ENCODE peak calls at places on chromosomes 16 and 17, in nine cellular contexts. H, B, N, Q, J, K, P, A and C are unnamed samples.

GRCh38 chr17:1649844-1650409 is at the start of gene RILP:
- DNase-seq in B (peak; percentile 74), H (peak; percentile 89), Q (peak; percentile 81), K (peak; percentile 92), P (peak; percentile 87), N (peak; percentile 91), A (peak; percentile 69), J (peak; percentile 74), C (no peak)

GRCh38 chr17:76314392-76315227 is 6.5 kb upstream of the QRICH2 start:
- DNase-seq in A (no peak), H (peak; percentile 31), B (no peak), K (peak; percentile 45), J (no peak), N (peak; percentile 12), Q (peak; percentile 20), P (no peak), C (no peak)

GRCh38 chr16:1311738-1312458 is 2.5 kb downstream of the UBE2I start:
- DNase-seq in H (peak; percentile 35), J (no peak), B (no peak), P (peak; percentile 55), N (no peak), Q (peak; percentile 78), K (no peak), A (no peak), C (no peak)

GRCh38 chr16:78993342-78993741 is 607.2 kb downstream of the MAF start:
- DNase-seq in Q (no peak), B (no peak), K (no peak), P (no peak), J (no peak), H (no peak), N (no peak), A (no peak), C (no peak)

GRCh38 chr17:77719806-77720205 is 238.7 kb upstream of the TNRC6C start:
- DNase-seq in Q (no peak), A (no peak), N (no peak), P (no peak), H (no peak), J (no peak), K (no peak), B (no peak), C (no peak)

GRCh38 chr16:58658796-58659211 is 25.8 kb downstream of the SLC38A7 start:
- DNase-seq in J (no peak), K (no peak), Q (no peak), B (no peak), H (no peak), P (no peak), A (no peak), N (no peak), C (no peak)

GRCh38 chr17:29625037-29625750 is 2.5 kb upstream of the CORO6 start:
- DNase-seq in H (no peak), Q (no peak), N (no peak), K (no peak), J (no peak), B (no peak), P (no peak), A (peak; percentile 75), C (peak; percentile 76)

GRCh38 chr16:88940196-88941050 is 36.6 kb downstream of the CBFA2T3 start:
- DNase-seq in B (no peak), K (no peak), Q (no peak), J (no peak), A (peak; percentile 61), P (no peak), H (no peak), N (no peak), C (no peak)

GRCh38 chr16:85800321-85800669 is 800 bp downstream of the COX4I1 start:
- DNase-seq in J (no peak), K (no peak), A (peak; percentile 36), Q (no peak), H (no peak), N (no peak), P (no peak), B (no peak), C (no peak)
- H3K36me3 ChIP-seq in J (peaks cover 29% of the 10 kb centered on the region), K (no peaks in the 10 kb centered on the region), A (peaks cover 34% of the 10 kb centered on the region), Q (no peaks in the 10 kb centered on the region), H (peaks cover 64% of the 10 kb centered on the region), N (peaks cover 59% of the 10 kb centered on the region), P (peaks cover 2% of the 10 kb centered on the region), B (peaks cover 8% of the 10 kb centered on the region), C (peaks cover 38% of the 10 kb centered on the region)

GRCh38 chr16:28210264-28210663 is 1.5 kb downstream of the XPO6 start:
- DNase-seq in H (no peak), Q (no peak), A (no peak), B (no peak), N (no peak), J (no peak), P (no peak), K (no peak), C (no peak)

GRCh38 chr16:28205974-28206373 is 5.8 kb downstream of the XPO6 start:
- DNase-seq in N (no peak), A (no peak), J (no peak), K (no peak), H (no peak), Q (no peak), P (no peak), B (no peak), C (no peak)

GRCh38 chr16:28208824-28209223 is 2.9 kb downstream of the XPO6 start:
- DNase-seq in Q (no peak), B (no peak), J (no peak), K (no peak), H (no peak), A (no peak), N (no peak), P (no peak), C (no peak)

GRCh38 chr16:28207425-28207824 is 4.3 kb downstream of the XPO6 start:
- DNase-seq in A (no peak), H (no peak), K (no peak), P (no peak), B (no peak), J (no peak), N (no peak), Q (no peak), C (no peak)

GRCh38 chr16:28208131-28208530 is 3.6 kb downstream of the XPO6 start:
- DNase-seq in K (no peak), N (no peak), J (no peak), Q (no peak), B (no peak), P (no peak), A (no peak), H (no peak), C (no peak)
- H3K36me3 ChIP-seq in K (no peaks in the 10 kb centered on the region), N (peaks cover 61% of the 10 kb centered on the region), J (peaks cover 13% of the 10 kb centered on the region), Q (no peaks in the 10 kb centered on the region), B (no peaks in the 10 kb centered on the region), P (no peaks in the 10 kb centered on the region), A (peaks cover 21% of the 10 kb centered on the region), H (peaks cover 64% of the 10 kb centered on the region), C (peaks cover 77% of the 10 kb centered on the region)

GRCh38 chr16:4412159-4412558 is 4.2 kb downstream of the CORO7 start:
- DNase-seq in K (no peak), N (no peak), H (no peak), A (no peak), Q (no peak), B (no peak), J (no peak), P (no peak), C (no peak)

GRCh38 chr16:4410335-4411075 is 5.9 kb downstream of the CORO7 start:
- DNase-seq in B (no peak), N (no peak), P (no peak), J (no peak), H (no peak), Q (peak; percentile 68), K (peak; percentile 68), A (no peak), C (peak; percentile 82)

GRCh38 chr16:4412854-4413253 is 3.5 kb downstream of the CORO7 start:
- DNase-seq in P (no peak), N (no peak), H (no peak), A (no peak), K (no peak), Q (no peak), B (no peak), J (no peak), C (no peak)

GRCh38 chr16:4409081-4409932 is 7.1 kb downstream of the CORO7 start:
- DNase-seq in B (no peak), K (no peak), N (no peak), P (no peak), J (no peak), Q (peak; percentile 35), H (no peak), A (peak; percentile 45), C (peak; percentile 43)

GRCh38 chr16:4411684-4412083 is 4.7 kb downstream of the CORO7 start:
- DNase-seq in Q (peak; percentile 84), P (peak; percentile 78), N (no peak), A (no peak), K (no peak), B (no peak), J (no peak), H (peak; percentile 62), C (no peak)
- H3K36me3 ChIP-seq in Q (no peaks in the 10 kb centered on the region), P (no peaks in the 10 kb centered on the region), N (peaks cover 66% of the 10 kb centered on the region), A (no peaks in the 10 kb centered on the region), K (no peaks in the 10 kb centered on the region), B (no peaks in the 10 kb centered on the region), J (peaks cover 4% of the 10 kb centered on the region), H (peaks cover 55% of the 10 kb centered on the region), C (peaks cover 19% of the 10 kb centered on the region)

GRCh38 chr17:63588797-63589196 is 11.9 kb upstream of the TACO1 start:
- DNase-seq in P (no peak), A (no peak), N (no peak), B (no peak), H (no peak), Q (no peak), K (no peak), J (no peak), C (no peak)
- H3K36me3 ChIP-seq in P (no peaks in the 10 kb centered on the region), A (peaks cover 27% of the 10 kb centered on the region), N (peaks cover 93% of the 10 kb centered on the region), B (peaks cover 4% of the 10 kb centered on the region), H (peaks cover 99% of the 10 kb centered on the region), Q (no peaks in the 10 kb centered on the region), K (peaks cover 2% of the 10 kb centered on the region), J (peaks cover 59% of the 10 kb centered on the region), C (peaks cover 74% of the 10 kb centered on the region)

GRCh38 chr17:67800495-67800928 is 24.8 kb upstream of the BPTF start:
- DNase-seq in K (peak; percentile 66), P (peak; percentile 73), B (peak; percentile 81), H (peak; percentile 77), N (peak; percentile 65), Q (peak; percentile 52), A (peak; percentile 90), J (peak; percentile 79), C (peak; percentile 71)

GRCh38 chr17:67801626-67802175 is 23.6 kb upstream of the BPTF start:
- DNase-seq in N (no peak), K (no peak), B (no peak), A (peak; percentile 73), P (no peak), J (no peak), H (no peak), Q (no peak), C (no peak)
- H3K36me3 ChIP-seq in N (no peaks in the 10 kb centered on the region), K (no peaks in the 10 kb centered on the region), B (no peaks in the 10 kb centered on the region), A (no peaks in the 10 kb centered on the region), P (no peaks in the 10 kb centered on the region), J (no peaks in the 10 kb centered on the region), H (no peaks in the 10 kb centered on the region), Q (no peaks in the 10 kb centered on the region), C (no peaks in the 10 kb centered on the region)